ENCODE peak calls at places on chromosomes 3 and 15, in seven cellular contexts. J, Z, M, O, I, C and R are unnamed samples.

GRCh38 chr15:51672100-51672731 is 9.1 kb upstream of the SCG3 start:
- DNase-seq in I (peak), M (no peak), J (peak), Z (no peak), C (no peak), O (no peak), R (no peak)

GRCh38 chr3:189797103-189797850 is 166.1 kb downstream of the TP63 start:
- DNase-seq in J (peak), O (no peak), M (no peak), I (no peak), C (no peak), Z (no peak), R (no peak)

GRCh38 chr3:177333535-177334495 is 136.5 kb upstream of the TBL1XR1 start:
- DNase-seq in M (no peak), Z (no peak), J (no peak), C (no peak), I (no peak), O (no peak), R (no peak)

GRCh38 chr3:66450389-66451022 is 50.3 kb downstream of the LRIG1 start:
- DNase-seq in O (no peak), J (no peak), M (peak), C (no peak), Z (no peak), I (no peak), R (peak)

GRCh38 chr3:193805448-193805847 is 212.4 kb downstream of the OPA1 start:
- DNase-seq in M (peak), C (no peak), O (peak), J (no peak), I (no peak), Z (peak), R (peak)

GRCh38 chr3:52534281-52535183 is 875 bp upstream of the NT5DC2 start:
- DNase-seq in C (no peak), J (peak), Z (no peak), I (peak), M (peak), O (peak), R (peak)

GRCh38 chr3:184741259-184741556 is 29.3 kb upstream of the MAGEF1 start:
- DNase-seq in C (no peak), M (no peak), O (no peak), J (no peak), I (no peak), Z (peak), R (no peak)

GRCh38 chr15:38560456-38560926 is 4.1 kb downstream of the RASGRP1 start:
- DNase-seq in J (no peak), Z (no peak), I (no peak), C (no peak), M (no peak), O (no peak), R (no peak)

GRCh38 chr3:194198938-194199337 is 63.0 kb downstream of the HES1 start:
- DNase-seq in O (no peak), I (no peak), C (peak), Z (no peak), M (no peak), J (no peak), R (no peak)

GRCh38 chr3:100975714-100976113 is 17.5 kb downstream of the ABI3BP start:
- DNase-seq in Z (no peak), O (no peak), I (no peak), J (no peak), C (no peak), M (no peak), R (no peak)

GRCh38 chr3:184491867-184492615 is 69.5 kb upstream of the EPHB3 start:
- DNase-seq in J (no peak), O (no peak), M (no peak), Z (no peak), C (no peak), I (peak), R (peak)

GRCh38 chr3:122092460-122093165 is 37.5 kb downstream of the CD86 start:
- DNase-seq in M (peak), Z (peak), C (peak), O (peak), I (peak), J (no peak), R (peak)

GRCh38 chr3:142935963-142936362 is 27.5 kb downstream of the PAQR9 start:
- DNase-seq in O (no peak), Z (no peak), M (no peak), I (no peak), C (no peak), J (no peak), R (no peak)

GRCh38 chr15:81032818-81033217 is 32.1 kb downstream of the TLNRD1 start:
- DNase-seq in C (no peak), I (no peak), O (no peak), J (no peak), M (no peak), Z (no peak), R (no peak)

GRCh38 chr3:152379415-152380042 is 110.8 kb downstream of the MBNL1 start:
- DNase-seq in Z (no peak), O (no peak), M (no peak), I (no peak), C (no peak), J (no peak), R (peak)

GRCh38 chr3:156010829-156011228 is 109.5 kb upstream of the KCNAB1 start:
- DNase-seq in O (peak), I (peak), Z (peak), J (peak), M (peak), C (peak), R (no peak)

GRCh38 chr15:83692820-83693581 is 39.1 kb downstream of the ADAMTSL3 start:
- DNase-seq in Z (no peak), J (no peak), I (peak), C (no peak), O (peak), M (no peak), R (no peak)

GRCh38 chr3:66408458-66408857 is 92.4 kb downstream of the LRIG1 start:
- DNase-seq in J (no peak), Z (no peak), M (no peak), O (no peak), I (no peak), C (no peak), R (no peak)

GRCh38 chr3:158086776-158087175 is 19.4 kb downstream of the SHOX2 start:
- DNase-seq in O (no peak), I (no peak), Z (no peak), J (no peak), C (no peak), M (peak), R (no peak)

GRCh38 chr3:131903988-131904415 is 130.8 kb downstream of the CPNE4 start:
- DNase-seq in Z (no peak), C (no peak), J (no peak), O (peak), M (peak), I (no peak), R (peak)

GRCh38 chr3:191244242-191244867 is 45.3 kb downstream of the OSTN start:
- DNase-seq in J (no peak), Z (no peak), M (peak), C (peak), I (no peak), O (no peak), R (peak)

GRCh38 chr15:71219101-71219500 is 103.8 kb downstream of the THSD4 start:
- DNase-seq in I (no peak), C (no peak), O (no peak), M (no peak), Z (no peak), J (no peak), R (no peak)

GRCh38 chr15:52518487-52518886 is 10.2 kb downstream of the MYO5A start:
- DNase-seq in Z (no peak), J (no peak), I (no peak), O (no peak), M (peak), C (no peak), R (peak)

GRCh38 chr15:90749754-90750153 is 32.6 kb downstream of the BLM start:
- DNase-seq in C (no peak), O (no peak), I (peak), J (no peak), M (no peak), Z (no peak), R (no peak)

GRCh38 chr3:188320757-188321156 is 166.8 kb downstream of the LPP start:
- DNase-seq in O (no peak), M (peak), I (no peak), C (no peak), J (no peak), Z (no peak), R (peak)

GRCh38 chr3:172096881-172097420 is 57.6 kb downstream of the FNDC3B start:
- DNase-seq in C (peak), O (peak), J (peak), I (peak), Z (no peak), M (peak), R (peak)

GRCh38 chr3:183295211-183295610 is 42.2 kb downstream of the B3GNT5 start:
- DNase-seq in J (no peak), Z (no peak), I (no peak), C (no peak), M (peak), O (peak), R (peak)

GRCh38 chr15:69626095-69627066 is 173.8 kb downstream of the RPLP1 start:
- DNase-seq in O (no peak), M (no peak), I (no peak), Z (no peak), C (no peak), J (no peak), R (no peak)

GRCh38 chr3:2993719-2994118 is 116.5 kb downstream of the IL5RA start:
- DNase-seq in J (no peak), Z (no peak), I (no peak), M (no peak), C (no peak), O (no peak), R (no peak)

GRCh38 chr3:45482829-45483228 is 94.5 kb downstream of the LARS2 start:
- DNase-seq in I (no peak), C (no peak), J (no peak), O (no peak), M (no peak), Z (no peak), R (no peak)

GRCh38 chr3:107506458-107506857 is 16.3 kb upstream of the BBX start:
- DNase-seq in M (no peak), C (no peak), O (no peak), I (no peak), J (no peak), Z (no peak), R (peak)

GRCh38 chr15:63501256-63502089 is 2.9 kb upstream of the USP3 start:
- DNase-seq in M (peak), C (no peak), I (peak), Z (no peak), J (peak), O (peak), R (peak)

GRCh38 chr3:189941679-189942078 is 179.0 kb downstream of the P3H2 start:
- DNase-seq in J (no peak), Z (no peak), O (peak), M (peak), C (no peak), I (no peak), R (peak)

GRCh38 chr3:119602676-119603075 is 5.0 kb downstream of the PLA1A start:
- DNase-seq in O (no peak), M (no peak), J (no peak), Z (no peak), C (no peak), I (no peak), R (no peak)

GRCh38 chr15:83462953-83463433 is 15.9 kb downstream of the SH3GL3 start:
- DNase-seq in M (no peak), J (no peak), O (no peak), I (no peak), C (no peak), Z (no peak), R (no peak)

GRCh38 chr3:42747581-42747980 is 25.5 kb downstream of the CCDC13 start:
- DNase-seq in I (no peak), M (no peak), O (no peak), C (no peak), J (no peak), Z (no peak), R (no peak)
- TF ChIP-seq EZH2phosphoT487 in I (no peak), M (no peak), O (no peak), C (no peak), J (no peak), Z (no peak), R (no peak)

GRCh38 chr15:49154799-49155109 is 645 bp downstream of the COPS2 start:
- DNase-seq in C (no peak), Z (no peak), M (no peak), O (no peak), I (no peak), J (no peak), R (no peak)
- H3K4me2 ChIP-seq in C (peak), Z (peak), M (peak), O (peak), I (peak), J (peak), R (peak)

DNA sequence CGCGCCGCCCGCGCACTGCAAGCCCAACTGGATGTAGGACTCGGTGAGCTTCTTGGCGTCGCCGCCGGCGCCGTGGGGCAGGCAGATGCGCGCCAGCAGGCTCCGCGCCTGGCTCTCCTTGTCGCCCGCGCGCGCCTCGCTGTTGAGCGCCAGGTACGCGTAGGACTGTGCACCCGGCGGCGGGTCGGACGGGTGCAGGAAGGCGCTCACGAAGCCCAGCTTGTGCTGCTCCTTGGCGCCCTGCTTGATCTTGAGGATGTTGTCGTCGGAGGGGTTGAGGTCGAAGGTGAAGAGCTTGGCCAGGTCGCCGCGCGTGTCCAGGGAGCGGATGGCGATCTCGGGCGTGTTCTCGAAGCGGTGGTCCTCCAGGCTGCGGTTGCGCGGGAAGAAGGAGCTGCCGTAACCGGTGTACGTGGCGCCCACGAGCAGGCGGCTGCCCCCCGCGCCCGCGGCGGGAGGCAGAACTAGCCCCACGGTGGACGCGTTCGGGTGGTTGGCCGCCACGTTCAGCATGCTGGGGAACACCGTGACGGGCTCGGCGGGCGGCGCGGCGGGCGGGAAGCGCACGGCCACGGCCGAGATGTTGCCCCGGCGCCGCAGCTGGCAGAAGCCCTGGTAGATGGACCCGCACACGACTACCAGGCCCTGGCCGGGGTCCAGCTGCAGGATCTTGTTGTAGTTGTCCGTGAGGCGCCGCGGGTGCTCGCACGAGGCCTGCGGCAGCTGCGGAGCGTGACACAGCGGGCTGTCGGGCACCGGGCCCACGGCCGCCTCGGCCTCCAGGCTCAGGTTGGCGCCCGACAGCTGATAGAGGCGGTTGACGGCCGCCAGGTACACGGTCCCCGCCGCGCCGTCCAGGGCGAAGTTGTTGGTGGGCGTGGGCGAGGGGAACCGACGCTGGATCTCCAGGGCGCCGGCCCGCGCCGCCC is 619 bp downstream of the PLXND1 start:
- DNase-seq in I (no peak), M (peak), C (peak), J (peak), O (peak), Z (no peak), R (peak)
- TF ChIP-seq EZH2 in I (peak), M (no peak), C (peak), J (peak), O (peak), Z (no peak), R (no peak)

GRCh38 chr15:99275525-99276128 is 24.3 kb downstream of the LRRC28 start:
- DNase-seq in J (no peak), O (no peak), I (peak), C (no peak), M (no peak), Z (no peak), R (no peak)

GRCh38 chr15:99279783-99280307 is 28.6 kb downstream of the LRRC28 start:
- DNase-seq in O (no peak), I (no peak), J (no peak), M (no peak), C (no peak), Z (no peak), R (no peak)

GRCh38 chr15:99279290-99279689 is 28.0 kb downstream of the LRRC28 start:
- DNase-seq in J (no peak), C (peak), Z (no peak), O (no peak), I (no peak), M (no peak), R (no peak)

GRCh38 chr15:99275061-99275460 is 23.8 kb downstream of the LRRC28 start:
- DNase-seq in M (no peak), J (peak), Z (no peak), O (no peak), C (no peak), I (no peak), R (no peak)
- TF ChIP-seq EZH2phosphoT487 in M (no peak), J (no peak), Z (no peak), O (no peak), C (no peak), I (no peak), R (no peak)

GRCh38 chr3:11240496-11240895 is 31.7 kb upstream of the ATG7 start:
- DNase-seq in Z (no peak), C (no peak), I (no peak), O (no peak), J (no peak), M (no peak), R (no peak)

GRCh38 chr3:11236588-11237461 is 35.4 kb upstream of the ATG7 start:
- DNase-seq in J (peak), Z (peak), O (peak), C (peak), I (peak), M (peak), R (peak)

GRCh38 chr3:11238057-11238456 is 34.1 kb upstream of the ATG7 start:
- DNase-seq in M (peak), Z (peak), C (no peak), I (no peak), J (no peak), O (peak), R (peak)

GRCh38 chr3:11239796-11240195 is 32.4 kb upstream of the ATG7 start:
- DNase-seq in O (no peak), J (no peak), M (peak), C (no peak), Z (no peak), I (no peak), R (no peak)

GRCh38 chr3:11238880-11239279 is 33.3 kb upstream of the ATG7 start:
- DNase-seq in J (no peak), M (peak), Z (peak), O (no peak), C (no peak), I (no peak), R (peak)
- H3K4me2 ChIP-seq in J (no peak), M (peak), Z (peak), O (no peak), C (no peak), I (no peak), R (peak)

GRCh38 chr3:13073976-13074375 is 747 bp upstream of the IQSEC1 start:
- DNase-seq in J (no peak), O (no peak), I (peak), Z (no peak), M (no peak), C (no peak), R (no peak)

GRCh38 chr3:13075318-13075717 is 2.1 kb upstream of the IQSEC1 start:
- DNase-seq in J (no peak), C (no peak), M (no peak), O (no peak), I (no peak), Z (no peak), R (no peak)

GRCh38 chr3:13072239-13073041 is 789 bp downstream of the IQSEC1 start:
- DNase-seq in Z (no peak), M (no peak), I (peak), O (no peak), C (peak), J (peak), R (no peak)

GRCh38 chr3:13071695-13072094 is 1.5 kb downstream of the IQSEC1 start:
- DNase-seq in M (no peak), I (no peak), O (no peak), J (no peak), Z (no peak), C (no peak), R (no peak)

GRCh38 chr3:13073042-13073906 is at the start of gene IQSEC1:
- DNase-seq in Z (no peak), M (no peak), I (peak), O (peak), C (peak), J (peak), R (peak)
- TF ChIP-seq EZH2 in Z (no peak), M (no peak), I (no peak), O (peak), C (no peak), J (peak), R (peak)

GRCh38 chr15:75197062-75197630 is 4.5 kb upstream of the C15orf39 start:
- DNase-seq in J (no peak), M (no peak), O (no peak), I (no peak), C (no peak), Z (no peak), R (peak)

GRCh38 chr15:75199347-75199976 is 2.2 kb upstream of the C15orf39 start:
- DNase-seq in J (no peak), O (no peak), M (no peak), I (no peak), C (peak), Z (no peak), R (no peak)

GRCh38 chr15:75200391-75200764 is 1.3 kb upstream of the C15orf39 start:
- DNase-seq in M (no peak), Z (no peak), O (no peak), J (no peak), I (no peak), C (no peak), R (no peak)

GRCh38 chr15:75200765-75201608 is 695 bp upstream of the C15orf39 start:
- DNase-seq in O (peak), C (peak), Z (peak), M (peak), I (peak), J (peak), R (peak)

DNA sequence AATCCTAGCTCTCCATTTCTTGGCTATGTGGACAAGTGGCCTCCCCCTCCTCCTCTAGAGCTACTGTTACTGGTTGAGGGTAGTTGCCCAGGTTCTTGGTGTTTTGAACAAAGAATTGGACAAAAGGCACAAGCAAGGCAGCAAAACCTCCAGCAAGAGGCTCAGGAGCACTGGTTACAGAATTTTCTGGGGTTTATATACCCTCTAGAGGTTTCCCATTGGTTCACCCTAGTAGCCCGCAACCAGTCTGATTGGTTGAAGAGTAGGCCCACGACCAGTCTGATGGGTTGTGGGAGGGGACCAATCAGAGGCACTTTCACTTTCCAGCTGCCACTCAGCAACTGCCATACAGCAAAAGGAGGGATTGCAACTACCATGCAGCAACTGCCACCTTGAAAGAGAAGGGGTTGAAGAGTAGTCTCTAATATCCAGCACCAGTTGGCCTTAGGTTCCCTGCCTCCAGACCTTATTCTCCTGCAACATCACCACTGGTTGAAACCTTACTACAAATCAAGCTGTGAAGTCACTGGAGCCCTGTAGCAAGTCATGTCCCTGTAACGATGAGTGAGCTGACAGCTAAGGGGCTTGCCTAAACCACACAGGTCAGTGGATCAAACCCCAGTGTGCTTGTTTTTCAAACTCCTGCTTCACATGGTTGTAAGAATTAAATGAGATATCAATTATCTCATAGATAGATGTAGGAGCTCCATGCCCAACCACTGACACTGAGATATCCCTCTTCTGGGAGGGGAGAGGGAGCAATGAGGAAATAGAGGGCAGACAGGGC is 2.9 kb upstream of the C15orf39 start:
- DNase-seq in J (peak), M (peak), I (peak), Z (peak), C (peak), O (no peak), R (no peak)
- TF ChIP-seq EZH2phosphoT487 in J (no peak), M (no peak), I (no peak), Z (no peak), C (no peak), O (no peak), R (no peak)

GRCh38 chr3:181705081-181705480 is 6.6 kb upstream of the SOX2 start:
- DNase-seq in I (peak), C (no peak), J (peak), M (no peak), O (no peak), Z (no peak), R (no peak)
- H3K4me2 ChIP-seq in I (peak), C (no peak), J (peak), M (no peak), O (no peak), Z (no peak), R (no peak)